ENCODE peak calls at places on chromosomes 12 and 14, in four cellular contexts. S is H1, D is H9, N is IMR-90. E is an unnamed sample.

GRCh38 chr14:59905193-59905592 is 14.8 kb upstream of the LRRC9 start:
- DNase-seq in N (peak; percentile 13), S (no peak), D (no peak), E (peak; percentile 1)

GRCh38 chr14:35221462-35221861 is 70.7 kb upstream of the PSMA6 start:
- DNase-seq in N (peak; percentile 16), D (no peak), S (no peak), E (no peak)

GRCh38 chr14:39446131-39446744 is 14.0 kb upstream of the FBXO33 start:
- DNase-seq in D (no peak), N (no peak), S (no peak), E (no peak)

GRCh38 chr12:109278912-109279311 is 30.2 kb downstream of the FOXN4 start:
- DNase-seq in N (no peak), D (no peak), S (no peak), E (no peak)

GRCh38 chr12:113581342-113581741 is 109.7 kb upstream of the LHX5 start:
- DNase-seq in S (no peak), D (no peak), N (no peak), E (no peak)

GRCh38 chr12:63917477-63917862 is 73.0 kb downstream of the SRGAP1 start:
- DNase-seq in N (no peak), D (no peak), S (no peak), E (no peak)

GRCh38 chr12:9735601-9736000 is 2.7 kb upstream of the CLECL1 start:
- DNase-seq in S (no peak), D (no peak), N (no peak), E (no peak)

GRCh38 chr12:76035045-76035444 is 3.5 kb upstream of the PHLDA1 start:
- DNase-seq in N (no peak), D (no peak), S (no peak), E (no peak)

GRCh38 chr12:66695130-66695529 is 16.3 kb upstream of the GRIP1 start:
- DNase-seq in N (no peak), D (no peak), S (no peak), E (no peak)

GRCh38 chr12:48044396-48044795 is 40.1 kb upstream of the COL2A1 start:
- DNase-seq in S (no peak), D (no peak), N (no peak), E (no peak)

GRCh38 chr12:109191621-109192250 is 75.3 kb downstream of the ACACB start:
- DNase-seq in S (no peak), N (no peak), D (no peak), E (no peak)

GRCh38 chr14:89428556-89429196 is 11.6 kb upstream of the FOXN3 start:
- DNase-seq in N (peak; percentile 22), D (peak; percentile 64), S (no peak), E (no peak)

GRCh38 chr12:41202051-41202450 is 13.9 kb downstream of the PDZRN4 start:
- DNase-seq in S (no peak), N (no peak), D (no peak), E (no peak)

GRCh38 chr14:87888136-87888999 is 104.6 kb downstream of the GALC start:
- DNase-seq in N (no peak), S (peak; percentile 89), D (peak; percentile 74), E (no peak)

GRCh38 chr14:63922696-63923421 is 70.1 kb downstream of the SYNE2 start:
- DNase-seq in D (no peak), S (no peak), N (peak; percentile 17), E (no peak)

GRCh38 chr12:111102062-111102735 is 181.8 kb upstream of the MYL2 start:
- DNase-seq in N (no peak), S (no peak), D (no peak), E (no peak)

GRCh38 chr12:14410177-14410576 is 44.7 kb downstream of the ATF7IP start:
- DNase-seq in D (no peak), S (no peak), N (no peak), E (no peak)

GRCh38 chr14:35687335-35687939 is 121.7 kb downstream of the RALGAPA1 start:
- DNase-seq in D (no peak), N (peak; percentile 68), S (no peak), E (peak; percentile 63)

GRCh38 chr14:92384461-92385133 is 61.6 kb downstream of the SLC24A4 start:
- DNase-seq in N (no peak), S (no peak), D (no peak), E (no peak)

GRCh38 chr14:77599894-77600293 is 16.5 kb downstream of the SPTLC2 start:
- DNase-seq in N (no peak), S (no peak), D (no peak), E (no peak)

GRCh38 chr12:56160894-56161667 is 2.9 kb downstream of the MYL6 start:
- DNase-seq in D (no peak), N (no peak), S (no peak), E (no peak)

GRCh38 chr14:49880267-49881064 is 12.4 kb upstream of the ARF6 start:
- DNase-seq in N (no peak), D (no peak), S (no peak), E (peak; percentile 77)

GRCh38 chr14:65043893-65044595 is 57.3 kb downstream of the FNTB start:
- DNase-seq in D (no peak), S (no peak), N (no peak), E (no peak)

GRCh38 chr12:43425361-43425760 is 126.6 kb downstream of the ADAMTS20 start:
- DNase-seq in D (no peak), N (no peak), S (no peak), E (no peak)

GRCh38 chr14:96197163-96197852 is 7.3 kb upstream of the BDKRB2 start:
- DNase-seq in D (no peak), S (no peak), N (no peak), E (no peak)

GRCh38 chr14:105448706-105449111 is 25.9 kb upstream of the CRIP2 start:
- DNase-seq in D (peak; percentile 81), N (peak; percentile 47), S (peak; percentile 90), E (peak; percentile 60)

GRCh38 chr12:104903648-104904423 is 54.3 kb downstream of the SLC41A2 start:
- DNase-seq in D (no peak), S (no peak), N (no peak), E (no peak)

GRCh38 chr12:22046090-22046967 is at the start of gene CMAS:
- DNase-seq in S (peak; percentile 90), N (peak; percentile 54), D (peak; percentile 93), E (peak; percentile 64)

GRCh38 chr12:538731-539539 is 79.2 kb downstream of the B4GALNT3 start:
- DNase-seq in S (no peak), D (no peak), N (peak; percentile 42), E (peak; percentile 76)

GRCh38 chr12:57630891-57631433 is 2.0 kb downstream of the B4GALNT1 start:
- DNase-seq in D (peak; percentile 34), N (no peak), S (no peak), E (no peak)

GRCh38 chr12:53236443-53237111 is 4.6 kb upstream of the RARG start:
- DNase-seq in S (no peak), D (peak; percentile 21), N (no peak), E (no peak)

GRCh38 chr12:121217761-121218160 is 7.8 kb downstream of the P2RX4 start:
- DNase-seq in S (no peak), N (no peak), D (no peak), E (no peak)

GRCh38 chr12:20440408-20440807 is 72.1 kb downstream of the PDE3A start:
- DNase-seq in N (no peak), D (no peak), S (no peak), E (no peak)
- H3K4me2 ChIP-seq in N (no peak overlapping the region), D (no peak overlapping the region), S (no peak overlapping the region), E (no peak overlapping the region)

GRCh38 chr12:4270016-4270669 is 3.4 kb upstream of the CCND2 start:
- DNase-seq in D (peak; percentile 53), S (peak; percentile 80), N (no peak), E (no peak)
- H3K4ac ChIP-seq in D (no peak overlapping the region), S (no peak overlapping the region), N (no peak overlapping the region), E (no peak overlapping the region)

DNA sequence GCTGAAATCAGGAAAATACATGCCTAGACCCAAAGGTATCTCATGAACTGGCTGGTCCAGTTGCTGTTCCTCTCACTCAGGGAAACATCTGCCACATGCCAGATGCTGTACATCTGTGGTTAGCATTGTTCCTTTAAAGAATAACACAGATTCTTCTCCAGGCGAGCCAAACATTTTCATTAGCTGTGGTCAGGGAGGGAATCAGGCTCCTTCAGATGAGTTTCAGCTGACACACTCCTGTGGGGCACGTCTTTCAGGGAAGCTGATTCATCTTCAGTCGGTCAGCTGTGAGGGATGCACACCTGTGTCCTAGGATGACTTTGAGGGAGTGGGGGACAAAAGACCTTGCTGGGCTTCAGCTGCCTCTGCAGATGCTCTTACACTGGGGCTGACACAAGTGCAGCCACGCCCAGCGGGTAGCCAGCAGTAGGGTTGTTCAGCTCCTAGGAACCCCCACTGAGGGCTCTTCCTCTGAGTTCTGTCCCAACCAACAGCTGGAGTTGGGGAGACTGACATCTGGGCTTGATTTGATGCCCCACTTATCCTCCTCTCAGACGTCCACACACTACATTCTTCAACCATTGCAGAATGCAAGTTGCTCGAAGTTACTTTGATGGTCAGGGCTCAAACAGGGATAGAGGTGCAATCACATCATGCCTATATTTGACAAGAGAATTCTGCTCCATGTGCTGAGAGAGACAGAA is 155.0 kb downstream of the NUAK1 start:
- DNase-seq in N (peak; percentile 93), D (no peak), S (no peak), E (peak; percentile 77)
- H4K91ac ChIP-seq in N (peak overlapping the region; percentile 41), D (no peak overlapping the region), S (no peak overlapping the region), E (no peak overlapping the region)

DNA sequence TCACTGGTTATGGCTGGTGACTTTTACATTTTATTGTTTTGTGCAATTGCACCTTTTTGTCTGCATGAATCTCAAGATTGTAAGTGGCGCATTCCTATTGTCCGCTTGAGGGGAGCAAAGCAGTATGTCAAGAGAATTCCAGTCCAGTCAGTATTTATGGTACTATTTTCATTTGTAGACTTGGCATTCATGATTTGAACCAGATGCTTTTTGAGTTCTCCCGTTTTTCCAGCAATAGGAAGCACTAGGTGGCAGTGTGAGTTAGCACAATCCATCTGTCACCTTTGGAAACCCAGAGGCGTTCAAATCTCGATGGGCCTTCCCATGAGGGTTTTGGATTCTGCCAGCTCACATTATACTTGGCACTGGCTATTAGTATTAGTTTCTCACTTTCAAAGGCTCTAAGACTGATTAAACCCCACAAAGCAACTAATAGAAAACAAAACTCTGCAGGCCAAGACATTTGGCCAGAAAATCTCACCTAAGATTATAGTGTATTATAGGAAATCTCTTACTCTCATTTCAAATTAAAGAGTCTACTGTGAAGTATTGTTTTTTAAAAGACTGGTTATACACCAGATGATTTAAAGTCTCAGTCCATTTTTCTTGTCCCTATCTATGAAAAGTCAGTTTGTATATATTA is 2.2 kb downstream of the DACT1 start:
- DNase-seq in N (peak; percentile 86), D (no peak), S (no peak), E (peak; percentile 79)
- H3K4me2 ChIP-seq in N (peak overlapping the region; percentile 90), D (peak overlapping the region; percentile 94), S (no peak overlapping the region), E (peak overlapping the region; percentile 55)

E was measured in mesenchymal stem cell.